ENCODE peak calls at places on chromosomes 5 and 9, in nine cellular contexts. Y is fibroblast of lung, T is endodermal cell, G is OCI-LY7, S is lower lobe of right lung, O is A673, C is aorta, A is suprapubic skin, F is body of pancreas. P is an unnamed sample. For H3K4me1, the result is how much of the 10 kb centered on the place peaks cover.

GRCh38 chr5:139912804-139913203 is 117.2 kb downstream of the PSD2 start:
- DNase-seq in S (no peak), T (no peak), O (no peak), C (no peak), G (no peak), F (peak), A (no peak), Y (no peak), P (peak)

GRCh38 chr9:27572918-27573698 is at the start of gene C9orf72:
- DNase-seq in C (peak), F (peak), Y (peak), A (peak), O (peak), G (peak), S (peak), T (peak), P (no peak)

GRCh38 chr5:66134407-66134843 is 9.7 kb upstream of the SREK1 start:
- DNase-seq in G (no peak), C (no peak), Y (peak), T (no peak), F (no peak), S (no peak), A (no peak), O (no peak), P (no peak)

GRCh38 chr5:143311428-143311827 is 92.1 kb downstream of the NR3C1 start:
- DNase-seq in O (no peak), S (no peak), G (no peak), C (no peak), A (no peak), T (no peak), F (no peak), Y (peak), P (no peak)

GRCh38 chr9:130200038-130200979 is 28.1 kb downstream of the NCS1 start:
- DNase-seq in O (no peak), A (no peak), F (no peak), T (no peak), G (no peak), S (no peak), Y (peak), C (no peak), P (no peak)

GRCh38 chr5:94524841-94525697 is 93.3 kb downstream of the KIAA0825 start:
- DNase-seq in T (no peak), G (peak), O (peak), S (no peak), Y (peak), A (no peak), C (no peak), F (no peak), P (peak)

GRCh38 chr5:149550267-149550582 is 1.0 kb downstream of the CSNK1A1 start:
- DNase-seq in C (no peak), G (no peak), T (no peak), F (no peak), S (no peak), O (no peak), A (no peak), Y (peak), P (no peak)

GRCh38 chr5:113381791-113382190 is 53.0 kb downstream of the TSSK1B start:
- DNase-seq in C (no peak), A (no peak), G (no peak), Y (peak), T (no peak), S (no peak), F (no peak), O (no peak), P (no peak)

GRCh38 chr9:27088981-27089380 is 20.0 kb upstream of the TEK start:
- DNase-seq in S (no peak), G (no peak), Y (peak), A (no peak), T (no peak), C (no peak), O (no peak), F (no peak), P (no peak)

GRCh38 chr9:123138156-123138555 is 104.7 kb downstream of the GPR21 start:
- DNase-seq in S (no peak), F (no peak), Y (no peak), G (peak), C (no peak), O (no peak), A (no peak), T (no peak), P (no peak)

GRCh38 chr5:132411382-132411925 is 41.9 kb downstream of the SLC22A5 start:
- DNase-seq in Y (no peak), F (peak), A (no peak), G (no peak), T (no peak), O (no peak), S (no peak), C (no peak), P (peak)
- H3K4me1 ChIP-seq in Y (under half), F (half or more), A (half or more), G (half or more), T (under half), O (under half), S (half or more), C (under half), P (under half)

GRCh38 chr5:32709789-32710334 is 1.3 kb upstream of the NPR3 start:
- DNase-seq in A (no peak), C (peak), T (peak), F (peak), O (peak), S (peak), Y (peak), G (no peak), P (peak)
- H3K4me3 ChIP-seq in A (peak), C (peak), T (peak), F (peak), O (peak), S (peak), Y (peak), G (no peak), P (peak)

DNA sequence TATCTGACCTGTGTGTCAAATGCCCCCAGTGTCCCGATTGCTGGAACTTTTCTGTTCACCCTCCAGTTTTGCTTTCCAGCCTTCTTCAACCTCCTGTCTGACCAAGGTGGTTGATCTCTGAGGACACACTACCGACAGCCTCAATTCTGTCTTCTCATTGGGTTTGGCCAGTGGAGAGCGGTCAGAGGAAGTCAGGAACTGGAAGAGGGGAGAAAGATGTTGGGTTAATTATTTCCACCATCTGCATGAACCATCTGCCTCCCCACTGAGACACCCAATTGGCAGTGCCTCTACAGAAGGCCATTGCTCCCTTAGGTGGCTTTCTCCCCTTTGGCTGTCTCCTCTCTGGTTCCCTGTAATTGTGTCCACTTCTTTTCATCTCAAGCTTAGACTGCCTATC is 154.3 kb upstream of the RAI14 start:
- DNase-seq in F (no peak), S (no peak), O (no peak), T (no peak), C (no peak), G (no peak), Y (no peak), A (no peak), P (no peak)
- H3K4me1 ChIP-seq in F (under half), S (under half), O (under half), T (under half), C (under half), G (under half), Y (under half), A (under half), P (under half)

DNA sequence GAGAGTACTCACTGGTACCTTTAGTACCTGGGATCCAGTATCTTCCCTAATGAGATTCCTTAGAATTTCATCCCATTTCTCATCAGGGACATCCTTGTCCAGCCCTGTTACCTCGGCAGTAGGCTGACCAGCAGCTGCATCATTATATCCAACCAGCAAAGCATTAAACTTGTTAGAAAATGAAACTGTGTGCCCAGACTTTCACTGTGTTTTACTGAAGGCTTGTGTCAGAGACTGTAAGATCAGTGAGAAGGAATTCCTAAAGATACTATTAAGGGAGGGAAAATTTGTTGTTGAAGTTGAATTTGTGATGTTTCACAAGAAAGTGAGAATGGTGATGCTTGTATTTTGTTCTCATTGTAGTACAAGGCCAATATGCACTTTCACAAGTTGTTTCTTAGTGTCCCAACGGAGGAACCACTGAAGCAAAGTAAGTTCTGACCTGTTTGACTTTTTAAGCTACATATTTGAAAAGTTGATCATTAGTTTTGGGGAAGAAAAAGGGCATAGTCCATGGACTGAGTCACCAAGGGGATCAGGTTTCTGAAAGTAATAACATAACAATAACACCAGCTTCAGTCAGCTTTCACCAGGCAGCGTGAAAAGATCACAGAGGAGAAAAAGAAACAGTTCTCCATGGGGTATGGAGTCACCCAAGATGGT is 48.8 kb downstream of the GRAMD2B start:
- DNase-seq in S (no peak), O (no peak), Y (peak), G (no peak), T (no peak), F (no peak), A (no peak), C (no peak), P (no peak)
- H3K4me3 ChIP-seq in S (no peak), O (no peak), Y (no peak), G (no peak), T (no peak), F (no peak), A (no peak), C (no peak), P (no peak)

GRCh38 chr9:121744687-121745395 is 93.4 kb downstream of the DAB2IP start:
- DNase-seq in G (no peak), T (peak), A (no peak), C (no peak), O (no peak), F (no peak), Y (peak), S (no peak), P (peak)
- H3K4me1 ChIP-seq in G (half or more), T (under half), A (half or more), C (under half), O (under half), F (half or more), Y (under half), S (half or more), P (under half)

GRCh38 chr9:94639045-94639995 is at the start of gene FBP1:
- DNase-seq in G (no peak), T (peak), S (peak), Y (peak), F (peak), C (peak), A (no peak), O (no peak), P (peak)

GRCh38 chr9:94638335-94639044 is 828 bp downstream of the FBP1 start:
- DNase-seq in T (no peak), S (no peak), F (peak), C (no peak), A (no peak), Y (no peak), G (no peak), O (no peak), P (peak)

GRCh38 chr9:94643176-94643575 is 3.9 kb upstream of the FBP1 start:
- DNase-seq in A (no peak), G (no peak), C (no peak), O (no peak), T (no peak), S (peak), F (no peak), Y (no peak), P (no peak)

GRCh38 chr9:94642526-94642925 is 3.2 kb upstream of the FBP1 start:
- DNase-seq in G (no peak), O (no peak), A (no peak), S (no peak), T (no peak), C (no peak), Y (no peak), F (no peak), P (no peak)

DNA sequence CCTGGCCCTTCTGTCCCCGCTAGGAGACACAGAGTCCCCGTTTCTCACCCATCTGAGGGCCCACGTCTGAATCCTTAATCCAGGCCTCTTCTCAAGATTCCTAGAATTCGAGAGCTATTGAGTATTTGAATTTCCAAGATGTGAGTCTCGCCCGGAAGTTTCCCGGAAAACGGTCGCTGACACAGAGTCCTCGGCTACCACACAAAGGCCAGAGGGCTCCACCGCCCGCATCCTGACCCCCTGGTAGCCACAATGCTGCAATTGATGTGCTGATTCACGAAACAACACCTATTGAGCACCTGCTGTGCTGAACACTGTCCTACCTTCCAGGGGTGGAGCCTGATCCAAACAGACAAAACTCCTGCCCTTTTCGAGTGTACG is 668 bp upstream of the FBP1 start:
- DNase-seq in A (no peak), Y (no peak), O (no peak), C (no peak), F (no peak), T (peak), G (no peak), S (no peak), P (peak)
- H3K4me3 ChIP-seq in A (peak), Y (no peak), O (no peak), C (no peak), F (no peak), T (peak), G (no peak), S (peak), P (no peak)

P was measured in small intestine.